ENCODE peak calls at places on chromosomes 11 and 22, in five cellular contexts. U is CD14-positive monocyte, R is brain microvascular endothelial cell, Y is cardiac muscle cell, M is MM.1S. S is an unnamed sample.

GRCh38 chr11:1157341-1157644 is 460 bp upstream of the MUC5AC start:
- DNase-seq in U (peak; percentile 30), R (no peak), Y (no peak), M (no peak), S (no peak)

GRCh38 chr11:76579047-76579751 is 91.3 kb downstream of the LRRC32 start:
- DNase-seq in Y (peak; percentile 80), R (no peak), U (no peak), M (no peak), S (no peak)

GRCh38 chr11:117670443-117670842 is 126.6 kb downstream of the DSCAML1 start:
- DNase-seq in M (no peak), R (no peak), Y (no peak), U (no peak), S (no peak)

GRCh38 chr11:15889972-15890371 is 466.4 kb downstream of the SOX6 start:
- DNase-seq in U (no peak), M (no peak), Y (peak; percentile 55), R (peak; percentile 52), S (no peak)

GRCh38 chr11:93541884-93542752 is 1.1 kb downstream of the SMCO4 start:
- DNase-seq in M (peak; percentile 31), R (peak; percentile 63), U (peak; percentile 58), Y (peak; percentile 39), S (peak; percentile 30)

GRCh38 chr11:9838961-9839360 is 175.1 kb downstream of the SWAP70 start:
- DNase-seq in Y (no peak), U (no peak), R (no peak), M (no peak), S (no peak)

GRCh38 chr11:57131080-57131790 is 50.5 kb upstream of the LRRC55 start:
- DNase-seq in Y (peak; percentile 41), M (no peak), U (no peak), R (peak; percentile 14), S (peak; percentile 69)

GRCh38 chr11:83220279-83220678 is 26.8 kb downstream of the ANKRD42 start:
- DNase-seq in U (no peak), Y (no peak), M (no peak), R (no peak), S (no peak)

GRCh38 chr22:24550902-24551229 is 4.1 kb downstream of the GUCD1 start:
- DNase-seq in Y (no peak), U (no peak), M (no peak), R (no peak), S (no peak)

GRCh38 chr11:28049338-28050216 is 58.4 kb downstream of the KIF18A start:
- DNase-seq in R (peak; percentile 4), Y (peak; percentile 18), M (no peak), U (no peak), S (no peak)

GRCh38 chr11:83172551-83172950 is 15.6 kb downstream of the PCF11 start:
- DNase-seq in Y (no peak), R (no peak), U (no peak), M (no peak), S (no peak)

GRCh38 chr11:57482782-57483569 is 22.6 kb downstream of the RTN4RL2 start:
- DNase-seq in M (peak; percentile 50), U (no peak), R (peak; percentile 5), Y (peak; percentile 62), S (peak; percentile 88)

GRCh38 chr22:49983148-49984042 is 22.8 kb downstream of the PIM3 start:
- DNase-seq in Y (peak; percentile 46), R (no peak), U (no peak), M (no peak), S (no peak)

GRCh38 chr11:4093519-4094347 is 866 bp upstream of the RRM1 start:
- DNase-seq in M (peak; percentile 10), Y (no peak), R (no peak), U (no peak), S (no peak)

GRCh38 chr11:131762346-131763110 is 392.1 kb downstream of the NTM start:
- DNase-seq in M (no peak), R (no peak), U (no peak), Y (no peak), S (no peak)

GRCh38 chr11:12835286-12835685 is 161.1 kb downstream of the TEAD1 start:
- DNase-seq in R (no peak), M (no peak), Y (no peak), U (no peak), S (no peak)

GRCh38 chr11:112219476-112220232 is 6.6 kb upstream of the PTS start:
- DNase-seq in R (peak; percentile 63), M (peak; percentile 66), U (no peak), Y (peak; percentile 87), S (no peak)

GRCh38 chr22:42074153-42074750 is at the start of gene PHETA2:
- DNase-seq in Y (peak; percentile 63), M (no peak), U (peak; percentile 63), R (no peak), S (peak; percentile 51)

GRCh38 chr22:49780992-49781782 is 46.5 kb downstream of the BRD1 start:
- DNase-seq in M (no peak), R (no peak), Y (no peak), U (no peak), S (no peak)

GRCh38 chr11:67538306-67538705 is 15.1 kb upstream of the CABP2 start:
- DNase-seq in M (no peak), U (no peak), Y (peak; percentile 30), R (no peak), S (no peak)

GRCh38 chr11:33773399-33774355 is 643 bp downstream of the FBXO3 start:
- DNase-seq in M (peak; percentile 36), Y (no peak), U (no peak), R (no peak), S (peak; percentile 19)

GRCh38 chr11:78801161-78801884 is 226.7 kb upstream of the NARS2 start:
- DNase-seq in R (peak; percentile 92), Y (peak; percentile 91), M (no peak), U (no peak), S (no peak)

GRCh38 chr11:76609736-76610370 is 60.7 kb downstream of the LRRC32 start:
- DNase-seq in U (no peak), Y (peak; percentile 41), R (no peak), M (no peak), S (no peak)

GRCh38 chr11:78489184-78489583 is 71.6 kb upstream of the GAB2 start:
- DNase-seq in R (no peak), U (no peak), Y (no peak), M (no peak), S (no peak)

GRCh38 chr11:134731562-134731961 is 319.5 kb upstream of the B3GAT1 start:
- DNase-seq in Y (no peak), R (no peak), M (no peak), U (no peak), S (no peak)

GRCh38 chr11:99916078-99916477 is 771.0 kb upstream of the ARHGAP42 start:
- DNase-seq in R (no peak), U (no peak), M (no peak), Y (no peak), S (no peak)

GRCh38 chr11:67276821-67277230 is 10.6 kb downstream of the GRK2 start:
- DNase-seq in M (peak; percentile 57), R (no peak), U (peak; percentile 72), Y (peak; percentile 52), S (peak; percentile 33)

GRCh38 chr11:2173150-2173693 is 1.6 kb upstream of the TH start:
- DNase-seq in R (no peak), U (no peak), M (no peak), Y (no peak), S (no peak)
- TF ChIP-seq CTCF in R (peak; percentile 74), U (peak; percentile 19), M (no peak), Y (peak; percentile 52), S (no peak)

DNA sequence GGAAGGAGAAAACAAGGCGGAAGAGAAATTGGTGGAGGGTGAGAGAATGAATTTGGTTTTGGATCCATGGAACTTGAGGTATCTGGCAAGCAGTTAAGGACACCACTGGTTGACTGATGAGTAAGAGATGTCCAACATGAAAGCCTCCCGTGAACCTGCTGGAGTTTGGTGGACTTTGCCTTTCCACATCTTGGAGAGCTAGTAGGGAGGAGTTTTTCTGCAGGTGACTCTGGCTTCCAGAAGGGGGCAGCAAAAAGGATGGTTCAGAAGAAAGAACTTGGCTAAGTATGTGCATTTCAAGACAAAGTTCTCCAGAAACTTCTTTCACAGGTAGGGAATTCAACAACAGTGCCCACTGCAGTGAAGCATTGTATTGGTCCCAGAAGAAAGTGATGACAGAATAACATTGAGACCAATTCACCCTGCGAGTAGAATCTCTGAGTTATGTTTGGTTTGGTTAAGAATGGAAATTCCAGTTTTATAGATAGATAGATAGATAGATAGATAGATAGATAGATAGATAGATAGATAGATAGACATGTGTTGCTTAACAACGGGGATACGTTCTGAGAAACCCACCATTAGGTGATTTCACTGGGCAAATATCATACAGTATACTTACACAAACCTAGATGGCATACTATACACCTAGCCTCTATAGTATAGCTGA is 28.5 kb downstream of the DCDC1 start:
- DNase-seq in M (no peak), Y (peak; percentile 50), U (no peak), R (peak; percentile 23), S (no peak)
- TF ChIP-seq CTCF in M (peak; percentile 54), Y (peak; percentile 62), U (peak; percentile 52), R (peak; percentile 80), S (peak; percentile 41)

GRCh38 chr11:119030029-119030328 is 698 bp downstream of the SLC37A4 start:
- DNase-seq in U (no peak), Y (no peak), R (no peak), M (no peak), S (no peak)

GRCh38 chr11:119029340-119030028 is 1.2 kb downstream of the SLC37A4 start:
- DNase-seq in M (peak; percentile 74), R (no peak), U (no peak), Y (peak; percentile 6), S (no peak)

GRCh38 chr11:119031912-119032280 is 1.2 kb upstream of the SLC37A4 start:
- DNase-seq in Y (no peak), M (no peak), R (no peak), U (no peak), S (no peak)

GRCh38 chr11:119029069-119029339 is 1.7 kb downstream of the SLC37A4 start:
- DNase-seq in R (no peak), U (no peak), Y (no peak), M (no peak), S (no peak)

GRCh38 chr11:119030329-119031047 is at the start of gene SLC37A4:
- DNase-seq in M (peak; percentile 99), U (peak; percentile 98), R (peak; percentile 96), Y (peak; percentile 99), S (peak; percentile 98)
- TF ChIP-seq CTCF in M (peak; percentile 84), U (peak; percentile 88), R (no peak), Y (peak; percentile 91), S (no peak)

GRCh38 chr22:17205432-17205831 is 13.8 kb downstream of the ADA2 start:
- DNase-seq in M (peak; percentile 41), R (no peak), U (no peak), Y (peak; percentile 10), S (no peak)
- TF ChIP-seq CTCF in M (peak; percentile 42), R (no peak), U (peak; percentile 13), Y (no peak), S (no peak)

GRCh38 chr11:46669606-46670243 is 30.7 kb downstream of the ARHGAP1 start:
- DNase-seq in Y (no peak), M (no peak), R (no peak), U (no peak), S (no peak)
- TF ChIP-seq CTCF in Y (peak; percentile 16), M (peak; percentile 24), R (peak; percentile 51), U (peak; percentile 67), S (peak; percentile 10)